ENCODE peak calls at places on chromosomes 7 and 10, in six cellular contexts. X, V, Y, I, A and O are unnamed samples.

GRCh38 chr10:131994435-131994834 is 12.7 kb upstream of the BNIP3 start:
- DNase-seq in X (no peak), V (no peak), Y (no peak), I (no peak), A (no peak), O (no peak)

GRCh38 chr10:123144697-123145541 is 3.0 kb upstream of the HMX2 start:
- DNase-seq in X (peak; percentile 53), V (no peak), Y (no peak), I (no peak), A (no peak), O (no peak)

GRCh38 chr7:137937202-137937560 is 64.7 kb downstream of the CREB3L2 start:
- DNase-seq in X (no peak), V (no peak), Y (peak; percentile 82), I (no peak), A (no peak), O (no peak)

GRCh38 chr10:95236068-95236903 is 42.2 kb downstream of the ACSM6 start:
- DNase-seq in X (no peak), V (no peak), Y (peak; percentile 55), I (no peak), A (no peak), O (no peak)

GRCh38 chr7:44224216-44224950 is 23.6 kb downstream of the YKT6 start:
- DNase-seq in X (no peak), V (peak; percentile 25), Y (no peak), I (no peak), A (no peak), O (no peak)

GRCh38 chr7:131057524-131058065 is 270.1 kb upstream of the MKLN1 start:
- DNase-seq in X (no peak), V (no peak), Y (no peak), I (no peak), A (no peak), O (no peak)

GRCh38 chr7:25124485-25125136 is 449 bp downstream of the CYCS start:
- DNase-seq in X (no peak), V (no peak), Y (no peak), I (no peak), A (no peak), O (no peak)

GRCh38 chr10:48695636-48696534 is 11.2 kb downstream of the WDFY4 start:
- DNase-seq in X (no peak), V (no peak), Y (no peak), I (no peak), A (no peak), O (no peak)